ENCODE peak calls at places on chromosome 6, in seven cellular contexts. Y is pancreas, I is PC-3, W is tibial nerve, G is fibroblast of lung, X is GM23248, U is iPS DF 6.9. S is an unnamed sample.

GRCh38 chr6:131135244-131136020 is at the start of gene AKAP7:
- DNase-seq in Y (peak), I (peak), W (peak), G (peak), X (peak), U (peak), S (peak)

GRCh38 chr6:34580707-34581560 is 24.8 kb upstream of the SPDEF start:
- DNase-seq in Y (no peak), I (no peak), W (no peak), G (peak), X (no peak), U (no peak), S (no peak)

GRCh38 chr6:150363733-150364132 is 5.1 kb upstream of the IYD start:
- DNase-seq in Y (no peak), I (no peak), W (no peak), G (no peak), X (no peak), U (no peak), S (no peak)

GRCh38 chr6:135922746-135923145 is 71.2 kb downstream of the PDE7B start:
- DNase-seq in Y (no peak), I (peak), W (no peak), G (peak), X (peak), U (no peak), S (peak)

GRCh38 chr6:22227824-22228610 is 68.8 kb downstream of the PRL start:
- DNase-seq in Y (no peak), I (no peak), W (no peak), G (peak), X (no peak), U (no peak), S (no peak)

GRCh38 chr6:5905431-5906339 is 101.0 kb downstream of the NRN1 start:
- DNase-seq in Y (peak), I (peak), W (peak), G (peak), X (peak), U (no peak), S (peak)

GRCh38 chr6:63467247-63467954 is 104.9 kb upstream of the LOC128125822 start:
- DNase-seq in Y (no peak), I (no peak), W (no peak), G (no peak), X (no peak), U (no peak), S (no peak)

GRCh38 chr6:135162678-135163439 is 18.2 kb upstream of the MYB start:
- DNase-seq in Y (peak), I (peak), W (no peak), G (no peak), X (peak), U (peak), S (no peak)

GRCh38 chr6:121817141-121817540 is 381.7 kb downstream of the GJA1 start:
- DNase-seq in Y (no peak), I (no peak), W (no peak), G (peak), X (peak), U (no peak), S (no peak)

GRCh38 chr6:25874822-25875562 is 949 bp upstream of the SLC17A3 start:
- DNase-seq in Y (no peak), I (no peak), W (no peak), G (no peak), X (no peak), U (no peak), S (no peak)

GRCh38 chr6:166813461-166813860 is 142.9 kb downstream of the RNASET2 start:
- DNase-seq in Y (no peak), I (no peak), W (no peak), G (no peak), X (no peak), U (no peak), S (no peak)

GRCh38 chr6:167272156-167272555 is 19.0 kb upstream of the UNC93A start:
- DNase-seq in Y (no peak), I (no peak), W (no peak), G (no peak), X (no peak), U (no peak), S (no peak)

GRCh38 chr6:47028835-47029360 is 13.2 kb downstream of the ADGRF1 start:
- DNase-seq in Y (no peak), I (no peak), W (no peak), G (no peak), X (no peak), U (no peak), S (no peak)

DNA sequence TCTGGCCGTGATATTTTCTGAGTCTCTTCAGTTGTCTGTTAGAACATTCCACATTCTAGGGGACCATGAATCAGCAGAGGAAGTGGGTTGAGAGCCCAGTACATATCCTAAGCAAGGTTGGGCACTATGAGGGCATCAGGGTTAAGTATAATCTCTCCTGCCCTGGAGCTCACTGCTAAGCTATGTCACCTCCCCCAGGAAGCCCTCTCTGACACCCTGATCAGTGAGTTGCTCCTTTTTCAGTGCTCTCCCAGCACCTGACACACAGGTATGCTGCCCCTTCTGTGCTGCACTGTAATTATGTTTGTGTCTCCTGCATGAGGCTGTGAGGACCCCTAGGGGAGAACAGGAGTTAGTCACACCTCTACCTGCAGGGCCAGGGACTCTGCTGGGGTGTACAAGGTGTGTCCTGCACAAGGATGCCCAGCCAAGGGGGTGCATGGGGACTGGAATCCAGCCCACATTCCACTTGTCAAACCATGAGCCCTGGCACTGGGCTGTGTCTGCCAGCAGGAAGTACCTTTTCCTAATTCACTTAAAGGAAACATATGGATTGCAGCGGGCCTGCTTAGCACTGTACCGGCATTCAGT is 3.9 kb downstream of the RAB44 start:
- DNase-seq in Y (peak), I (peak), W (no peak), G (no peak), X (peak), U (no peak), S (no peak)
- H3K27ac ChIP-seq in Y (no peak), I (no peak), W (no peak), G (no peak), X (no peak), U (no peak), S (no peak)

GRCh38 chr6:158561938-158562337 is 2.0 kb downstream of the TMEM181 start:
- DNase-seq in Y (no peak), I (no peak), W (no peak), G (no peak), X (no peak), U (no peak), S (no peak)
- H3K27ac ChIP-seq in Y (peak), I (no peak), W (no peak), G (no peak), X (no peak), U (no peak), S (no peak)

GRCh38 chr6:43119456-43119855 is 43.3 kb downstream of the PTK7 start:
- DNase-seq in Y (no peak), I (no peak), W (no peak), G (peak), X (no peak), U (no peak), S (no peak)
- H3K27ac ChIP-seq in Y (no peak), I (no peak), W (no peak), G (no peak), X (no peak), U (no peak), S (no peak)

GRCh38 chr6:105492706-105493673 is 90.1 kb upstream of the PREP start:
- DNase-seq in Y (no peak), I (peak), W (no peak), G (no peak), X (no peak), U (no peak), S (no peak)
- H3K27ac ChIP-seq in Y (no peak), I (no peak), W (peak), G (no peak), X (no peak), U (no peak), S (peak)

GRCh38 chr6:73802366-73802765 is 106.4 kb downstream of the CD109 start:
- DNase-seq in Y (no peak), I (no peak), W (no peak), G (no peak), X (peak), U (no peak), S (no peak)
- H3K27ac ChIP-seq in Y (no peak), I (peak), W (no peak), G (peak), X (peak), U (no peak), S (no peak)